ENCODE peak calls at places on chromosomes 16 and 17, in seven cellular contexts. L is activated T-helper 1 cell treated with Interleukin-2 at 50 U/mL for 16 hours, K is ELR, A is ovary, D is caudate nucleus, G is NCI-H1092, I is HTR-8/SVneo. X is an unnamed sample.

GRCh38 chr17:2395258-2396170 is 5.3 kb downstream of the MNT start:
- DNase-seq in L (no peak), K (peak; percentile 66), A (no peak), D (no peak), G (no peak), I (no peak), X (no peak)

GRCh38 chr17:75073618-75074047 is 14.1 kb upstream of the SLC16A5 start:
- DNase-seq in L (no peak), K (no peak), A (no peak), D (no peak), G (no peak), I (no peak), X (no peak)

GRCh38 chr16:50096791-50097190 is 31.0 kb downstream of the HEATR3 start:
- DNase-seq in L (no peak), K (peak; percentile 86), A (no peak), D (no peak), G (no peak), I (peak; percentile 13), X (no peak)

GRCh38 chr17:39235555-39236221 is 9.9 kb upstream of the STAC2 start:
- DNase-seq in L (no peak), K (peak; percentile 80), A (no peak), D (no peak), G (peak; percentile 39), I (peak; percentile 89), X (no peak)

GRCh38 chr17:57954421-57955182 is 610 bp downstream of the CUEDC1 start:
- DNase-seq in L (no peak), K (peak; percentile 86), A (peak; percentile 61), D (peak; percentile 50), G (peak; percentile 17), I (peak; percentile 91), X (peak; percentile 49)

GRCh38 chr17:2393184-2393953 is 7.5 kb downstream of the MNT start:
- DNase-seq in L (peak; percentile 89), K (peak; percentile 93), A (peak; percentile 89), D (peak; percentile 84), G (peak; percentile 79), I (peak; percentile 93), X (peak; percentile 84)

GRCh38 chr16:54026456-54026855 is 260.1 kb downstream of the IRX3 start:
- DNase-seq in L (no peak), K (peak; percentile 26), A (no peak), D (no peak), G (no peak), I (no peak), X (no peak)

GRCh38 chr16:81755915-81756644 is 23.0 kb upstream of the PLCG2 start:
- DNase-seq in L (no peak), K (no peak), A (no peak), D (no peak), G (no peak), I (no peak), X (peak; percentile 19)

GRCh38 chr17:8016632-8017424 is 14.4 kb downstream of the GUCY2D start:
- DNase-seq in L (no peak), K (peak; percentile 45), A (no peak), D (no peak), G (peak; percentile 23), I (no peak), X (peak; percentile 26)

GRCh38 chr17:58703137-58703846 is 10.9 kb downstream of the RAD51C start:
- DNase-seq in L (no peak), K (peak; percentile 77), A (no peak), D (no peak), G (no peak), I (peak; percentile 61), X (no peak)

GRCh38 chr16:73888840-73889577 is 407.6 kb upstream of the PSMD7 start:
- DNase-seq in L (no peak), K (no peak), A (no peak), D (no peak), G (no peak), I (no peak), X (no peak)

GRCh38 chr16:4957420-4957719 is 760 bp upstream of the SEC14L5 start:
- DNase-seq in L (no peak), K (no peak), A (no peak), D (no peak), G (no peak), I (no peak), X (no peak)

GRCh38 chr16:11126389-11127072 is 129.5 kb downstream of the SOCS1 start:
- DNase-seq in L (no peak), K (no peak), A (no peak), D (no peak), G (no peak), I (no peak), X (no peak)

GRCh38 chr17:72346306-72346705 is 225.5 kb downstream of the SOX9 start:
- DNase-seq in L (no peak), K (no peak), A (no peak), D (no peak), G (no peak), I (no peak), X (no peak)

GRCh38 chr17:71740866-71741265 is 380.0 kb upstream of the SOX9 start:
- DNase-seq in L (no peak), K (no peak), A (no peak), D (no peak), G (no peak), I (no peak), X (no peak)

GRCh38 chr16:81716478-81717210 is 62.4 kb upstream of the PLCG2 start:
- DNase-seq in L (no peak), K (no peak), A (no peak), D (no peak), G (no peak), I (no peak), X (no peak)

X was measured in hypothalamus.